ENCODE peak calls at places on chromosomes 6 and 20, in nine cellular contexts. C is foreskin fibroblast, N is left ventricle myocardium inferior, H is psoas muscle, Z is astrocyte, A is AG10803, V is heart right ventricle, J is endothelial cell of umbilical vein, T is PC-9. W is an unnamed sample.

GRCh38 chr6:117906454-117906904 is 585 bp upstream of the SLC35F1 start:
- DNase-seq in A (no peak), J (no peak), Z (no peak), C (no peak), H (no peak), T (no peak), N (no peak), V (no peak), W (no peak)

GRCh38 chr6:109867009-109867969 is 110.8 kb upstream of the GPR6 start:
- DNase-seq in V (peak; percentile 13), C (no peak), A (peak; percentile 14), H (no peak), N (peak; percentile 26), J (peak; percentile 5), Z (no peak), T (no peak), W (peak; percentile 50)

GRCh38 chr20:24102290-24102689 is 113.7 kb upstream of the GGTLC1 start:
- DNase-seq in C (no peak), A (no peak), J (no peak), V (no peak), Z (no peak), H (no peak), N (no peak), T (peak; percentile 54), W (peak; percentile 62)

GRCh38 chr6:104601756-104602155 is 258.0 kb downstream of the HACE1 start:
- DNase-seq in J (no peak), Z (no peak), V (no peak), N (no peak), C (no peak), H (no peak), A (peak; percentile 0), T (no peak), W (no peak)

GRCh38 chr20:1809611-1810510 is 85.3 kb upstream of the SIRPA start:
- DNase-seq in J (peak; percentile 44), T (peak; percentile 96), H (no peak), V (no peak), N (no peak), Z (peak; percentile 77), A (peak; percentile 74), C (peak; percentile 51), W (no peak)

GRCh38 chr6:105562027-105562426 is 159.1 kb upstream of the PREP start:
- DNase-seq in H (no peak), Z (no peak), V (no peak), N (no peak), T (no peak), A (peak; percentile 12), J (no peak), C (no peak), W (no peak)

GRCh38 chr6:96900873-96901272 is 3.2 kb upstream of the NDUFAF4 start:
- DNase-seq in J (no peak), V (no peak), N (no peak), C (no peak), H (no peak), A (no peak), T (no peak), Z (no peak), W (no peak)

GRCh38 chr20:36311141-36311853 is 5.2 kb downstream of the DLGAP4 start:
- DNase-seq in N (no peak), H (peak; percentile 23), Z (no peak), V (no peak), J (no peak), C (peak; percentile 3), T (no peak), A (no peak), W (no peak)

GRCh38 chr6:36827261-36828079 is 11.8 kb downstream of the CPNE5 start:
- DNase-seq in A (peak; percentile 54), T (peak; percentile 70), N (no peak), H (no peak), J (peak; percentile 99), Z (peak; percentile 92), C (peak; percentile 65), V (no peak), W (no peak)

GRCh38 chr6:79718509-79719247 is 87.5 kb downstream of the SH3BGRL2 start:
- DNase-seq in C (peak; percentile 18), Z (peak; percentile 74), T (no peak), A (peak; percentile 67), N (no peak), V (no peak), H (no peak), J (no peak), W (no peak)

GRCh38 chr6:169621311-169621710 is 80.5 kb downstream of the WDR27 start:
- DNase-seq in C (no peak), T (no peak), N (no peak), A (no peak), V (no peak), Z (no peak), H (no peak), J (no peak), W (no peak)

GRCh38 chr6:2492686-2493523 is 247.5 kb upstream of the GMDS start:
- DNase-seq in V (no peak), C (no peak), A (no peak), T (no peak), Z (no peak), J (no peak), H (no peak), N (no peak), W (no peak)

GRCh38 chr6:83062225-83062624 is 3.4 kb downstream of the UBE3D start:
- DNase-seq in J (no peak), A (peak; percentile 65), V (no peak), H (no peak), N (no peak), T (no peak), Z (no peak), C (peak; percentile 41), W (no peak)

GRCh38 chr20:25247100-25247665 is 702 bp upstream of the PYGB start:
- DNase-seq in T (peak; percentile 48), C (peak; percentile 71), N (peak; percentile 75), A (peak; percentile 65), V (peak; percentile 70), J (peak; percentile 77), Z (peak; percentile 41), H (peak; percentile 73), W (no peak)

DNA sequence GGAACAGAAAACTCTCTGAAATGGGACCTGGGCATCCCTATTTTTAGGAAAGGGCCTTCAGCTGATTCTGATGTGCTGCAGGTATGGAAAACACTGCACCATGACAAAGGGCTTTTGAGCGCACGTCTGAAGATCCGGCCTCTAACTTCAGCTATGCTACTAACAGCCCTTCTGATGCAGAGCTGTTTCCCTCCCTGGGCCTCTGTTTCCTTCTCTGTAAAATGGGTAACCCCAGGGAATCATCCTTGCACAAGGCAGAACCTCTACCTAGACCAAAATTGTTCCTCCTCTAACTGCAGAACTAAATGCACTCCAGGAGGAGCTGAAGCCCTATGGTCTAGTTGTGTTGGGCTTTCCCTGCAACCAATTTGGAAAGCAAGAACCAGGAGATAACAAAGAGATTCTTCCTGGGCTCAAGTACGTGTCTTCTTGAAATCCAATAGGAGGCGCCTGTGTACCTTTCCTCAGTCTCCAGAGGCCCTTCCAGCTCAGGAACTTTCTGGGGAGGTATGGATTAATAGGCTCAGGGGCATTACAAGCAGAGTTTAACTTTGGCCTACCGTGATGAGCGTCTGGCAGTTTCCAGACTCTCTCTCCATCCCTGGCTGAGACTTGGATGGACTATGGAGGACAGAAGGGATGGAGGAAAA is 5.9 kb downstream of the GPX5 start:
- DNase-seq in Z (no peak), C (no peak), N (no peak), T (no peak), A (no peak), V (no peak), H (no peak), J (no peak), W (no peak)
- TF ChIP-seq CTCF in Z (no peak), C (no peak), N (no peak), T (no peak), A (no peak), V (no peak), H (no peak), J (no peak), W (no peak)

DNA sequence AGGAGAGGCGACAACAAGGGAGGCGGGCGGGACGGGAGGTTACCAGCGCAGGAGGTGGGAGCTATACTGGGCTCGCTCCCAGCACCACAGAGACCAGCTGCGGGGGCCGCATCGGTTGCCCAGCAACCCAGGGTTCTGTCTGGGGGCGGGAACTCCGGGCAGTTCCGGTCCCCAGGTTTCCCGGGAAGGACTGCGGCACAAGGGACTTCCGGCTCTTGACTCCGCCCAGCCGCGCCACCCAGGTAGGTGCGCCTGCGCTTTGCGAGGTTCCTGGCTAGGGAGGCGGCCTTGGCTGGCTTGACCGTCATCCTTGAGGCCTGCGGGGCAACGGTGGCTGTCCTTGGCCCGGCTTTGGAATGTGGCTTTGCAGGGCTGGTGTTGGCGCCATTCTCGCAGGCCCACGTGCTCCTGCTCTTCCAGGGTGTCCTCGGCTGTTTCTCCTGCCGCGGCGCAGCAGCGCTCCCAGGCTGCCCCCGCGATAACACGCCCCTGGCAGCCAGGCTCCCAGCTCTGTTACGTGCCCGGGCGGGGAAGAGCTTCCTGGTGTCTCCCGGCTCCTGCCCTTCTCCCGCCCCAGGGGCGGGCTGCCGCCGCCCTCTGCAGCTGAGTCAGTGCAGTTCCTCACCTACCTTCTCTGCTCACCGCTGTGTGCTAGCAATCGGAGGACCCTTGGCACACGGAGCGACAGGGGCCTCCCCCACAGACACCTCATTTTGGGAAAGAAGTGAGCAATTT is at the start of gene RSPH3:
- DNase-seq in H (peak; percentile 97), T (peak; percentile 91), Z (peak; percentile 87), C (peak; percentile 93), A (peak; percentile 88), V (peak; percentile 92), N (peak; percentile 93), J (peak; percentile 66), W (peak; percentile 98)
- TF ChIP-seq CTCF in H (peak; percentile 11), T (peak; percentile 17), Z (no peak), C (no peak), A (peak; percentile 28), V (no peak), N (peak; percentile 33), J (no peak), W (peak; percentile 47)

GRCh38 chr6:45951771-45952529 is 63.7 kb downstream of the CLIC5 start:
- DNase-seq in J (no peak), V (no peak), Z (peak; percentile 52), A (peak; percentile 25), C (no peak), T (no peak), N (no peak), H (no peak), W (no peak)
- TF ChIP-seq CTCF in J (no peak), V (no peak), Z (no peak), A (no peak), C (no peak), T (no peak), N (no peak), H (no peak), W (no peak)

GRCh38 chr20:46348231-46348803 is 40.0 kb upstream of the CDH22 start:
- DNase-seq in A (peak; percentile 33), V (no peak), N (no peak), J (no peak), T (no peak), C (no peak), Z (no peak), H (no peak), W (no peak)
- TF ChIP-seq CTCF in A (peak; percentile 44), V (no peak), N (no peak), J (no peak), T (no peak), C (peak; percentile 14), Z (no peak), H (no peak), W (no peak)